ENCODE peak calls at places on chromosomes 3 and 15, in seven cellular contexts. M, I, T, X, S, Q and O are unnamed samples.

GRCh38 chr15:78691873-78692421 is 50.9 kb upstream of the CHRNB4 start:
- DNase-seq in M (no peak), I (no peak), T (no peak), X (no peak), S (no peak), Q (no peak), O (no peak)

GRCh38 chr3:100629728-100630127 is 20.3 kb downstream of the ADGRG7 start:
- DNase-seq in M (no peak), I (no peak), T (no peak), X (no peak), S (no peak), Q (no peak), O (no peak)

GRCh38 chr3:78918361-78919020 is 849.3 kb downstream of the ROBO1 start:
- DNase-seq in M (no peak), I (peak), T (no peak), X (no peak), S (no peak), Q (no peak), O (no peak)

GRCh38 chr15:36951747-36952247 is 148.6 kb downstream of the MEIS2 start:
- DNase-seq in M (no peak), I (peak), T (no peak), X (no peak), S (no peak), Q (no peak), O (no peak)

GRCh38 chr15:28919201-28919627 is 33.4 kb downstream of the APBA2 start:
- DNase-seq in M (no peak), I (no peak), T (no peak), X (no peak), S (no peak), Q (no peak), O (peak)

GRCh38 chr3:153290278-153291015 is 128.4 kb downstream of the RAP2B start:
- DNase-seq in M (no peak), I (peak), T (no peak), X (no peak), S (no peak), Q (no peak), O (peak)

GRCh38 chr15:56754993-56755392 is 21.7 kb upstream of the ZNF280D start:
- DNase-seq in M (no peak), I (no peak), T (no peak), X (no peak), S (no peak), Q (no peak), O (no peak)

GRCh38 chr3:125679258-125679657 is 84.0 kb upstream of the OSBPL11 start:
- DNase-seq in M (no peak), I (no peak), T (no peak), X (no peak), S (no peak), Q (no peak), O (no peak)

GRCh38 chr3:154791611-154792010 is 288.5 kb upstream of the MME start:
- DNase-seq in M (no peak), I (no peak), T (no peak), X (no peak), S (no peak), Q (no peak), O (no peak)

GRCh38 chr3:48018841-48019240 is 2.6 kb upstream of the MAP4 start:
- DNase-seq in M (no peak), I (peak), T (no peak), X (peak), S (no peak), Q (peak), O (no peak)

GRCh38 chr15:70569139-70569717 is 194.1 kb downstream of the UACA start:
- DNase-seq in M (no peak), I (peak), T (peak), X (peak), S (no peak), Q (no peak), O (no peak)

GRCh38 chr15:28002136-28002861 is 96.8 kb downstream of the OCA2 start:
- DNase-seq in M (no peak), I (no peak), T (no peak), X (no peak), S (no peak), Q (no peak), O (no peak)

GRCh38 chr3:119810018-119810435 is 28.1 kb downstream of the NR1I2 start:
- DNase-seq in M (no peak), I (no peak), T (no peak), X (no peak), S (peak), Q (peak), O (peak)

GRCh38 chr3:189325454-189325853 is 153.7 kb downstream of the TPRG1 start:
- DNase-seq in M (no peak), I (peak), T (no peak), X (no peak), S (no peak), Q (no peak), O (no peak)

GRCh38 chr15:100728371-100729201 is 126.2 kb downstream of the ASB7 start:
- DNase-seq in M (no peak), I (no peak), T (no peak), X (peak), S (peak), Q (no peak), O (no peak)

GRCh38 chr15:82231842-82232241 is 30.7 kb downstream of the EFL1 start:
- DNase-seq in M (no peak), I (no peak), T (no peak), X (no peak), S (no peak), Q (no peak), O (no peak)

GRCh38 chr3:186931487-186932280 is 1.4 kb downstream of the ST6GAL1 start:
- DNase-seq in M (peak), I (peak), T (no peak), X (peak), S (peak), Q (no peak), O (peak)